ENCODE peak calls at places on chromosomes 7 and 10, in four cellular contexts. N is Peyer's patch; C is stimulated activated CD4-positive, alpha-beta T cell treated with anti-CD3 and anti-CD28 coated beads, Interleukin-4, amount 100 ng/mL, for 4 hours; X is esophagus squamous epithelium. B is an unnamed sample.

GRCh38 chr7:2031496-2031895 is 201.2 kb downstream of the MAD1L1 start:
- DNase-seq in X (no peak), N (no peak), C (no peak), B (no peak)

GRCh38 chr7:40802497-40802896 is 667.7 kb downstream of the SUGCT start:
- DNase-seq in X (no peak), C (no peak), N (no peak), B (no peak)

GRCh38 chr7:115516341-115516740 is 514.2 kb downstream of the TFEC start:
- DNase-seq in C (no peak), X (no peak), N (no peak), B (no peak)

GRCh38 chr7:159049266-159050025 is 95.2 kb downstream of the VIPR2 start:
- DNase-seq in X (no peak), C (no peak), N (no peak), B (no peak)

GRCh38 chr10:49183596-49184542 is 4.3 kb downstream of the TMEM273 start:
- DNase-seq in N (no peak), X (no peak), C (no peak), B (no peak)

GRCh38 chr7:80386686-80387085 is 125.2 kb downstream of the GNAT3 start:
- DNase-seq in N (no peak), X (no peak), C (no peak), B (no peak)

GRCh38 chr10:15863733-15864132 is 3.4 kb upstream of the MINDY3 start:
- DNase-seq in C (no peak), X (no peak), N (no peak), B (no peak)

GRCh38 chr10:92011560-92012214 is 88.1 kb downstream of the BTAF1 start:
- DNase-seq in X (no peak), C (no peak), N (no peak), B (peak)

GRCh38 chr7:108149119-108149518 is 19.0 kb upstream of the LAMB4 start:
- DNase-seq in C (no peak), X (no peak), N (no peak), B (no peak)

GRCh38 chr7:69739906-69740545 is 141.8 kb downstream of the AUTS2 start:
- DNase-seq in N (no peak), X (no peak), C (no peak), B (no peak)

GRCh38 chr10:71837085-71837827 is 13.8 kb downstream of the PSAP start:
- DNase-seq in X (no peak), N (no peak), C (no peak), B (no peak)

GRCh38 chr7:27923308-27923980 is 183.5 kb downstream of the TAX1BP1 start:
- DNase-seq in C (no peak), X (no peak), N (no peak), B (no peak)